ENCODE peak calls at places on chromosome 7, in four cellular contexts. U is fibroblast of pulmonary artery, R is iris pigment epithelial cell, T is fibroblast of gingiva. Y is an unnamed sample.

GRCh38 chr7:151045967-151046366 is 2.4 kb upstream of the ASIC3 start:
- DNase-seq in U (no peak), R (no peak), T (no peak), Y (no peak)

GRCh38 chr7:39461263-39461662 is 104.9 kb upstream of the YAE1 start:
- DNase-seq in U (no peak), R (peak), T (no peak), Y (no peak)

GRCh38 chr7:1224093-1224702 is 8.5 kb upstream of the UNCX start:
- DNase-seq in U (no peak), R (no peak), T (no peak), Y (no peak)

GRCh38 chr7:1720325-1720724 is 50.2 kb downstream of the ELFN1 start:
- DNase-seq in U (no peak), R (no peak), T (no peak), Y (no peak)

GRCh38 chr7:72039460-72039859 is 372.7 kb downstream of the CALN1 start:
- DNase-seq in U (no peak), R (no peak), T (no peak), Y (no peak)

GRCh38 chr7:29866490-29866930 is 60.2 kb downstream of the WIPF3 start:
- DNase-seq in U (peak), R (peak), T (peak), Y (peak)

GRCh38 chr7:30912986-30913671 is 1.5 kb downstream of the AQP1 start:
- DNase-seq in U (no peak), R (no peak), T (peak), Y (no peak)

GRCh38 chr7:11699666-11700065 is 132.3 kb downstream of the THSD7A start:
- DNase-seq in U (no peak), R (no peak), T (no peak), Y (no peak)